ENCODE peak calls at places on chromosomes 11 and 22, in seven cellular contexts. One of them, this sample, is unnamed.

GRCh38 chr11:71452354-71453020 is 516 bp upstream of the NADSYN1 start:
- DNase-seq in GM12878: no peak
- DNase-seq in K562: no peak
- DNase-seq in HCT116: no peak
- DNase-seq in HepG2: peak
- DNase-seq in SK-N-SH: no peak
- DNase-seq in H1: no peak
- DNase-seq in this sample: peak

GRCh38 chr11:81915045-81915444 is 818.6 kb downstream of the FAM181B start:
- DNase-seq in GM12878: no peak
- DNase-seq in K562: no peak
- DNase-seq in HCT116: no peak
- DNase-seq in HepG2: peak
- DNase-seq in SK-N-SH: no peak
- DNase-seq in H1: no peak
- DNase-seq in this sample: no peak

GRCh38 chr22:42549329-42550060 is 4.3 kb upstream of the SERHL2 start:
- DNase-seq in GM12878: no peak
- DNase-seq in K562: no peak
- DNase-seq in HCT116: no peak
- DNase-seq in HepG2: no peak
- DNase-seq in SK-N-SH: no peak
- DNase-seq in H1: no peak
- DNase-seq in this sample: no peak

GRCh38 chr11:70467196-70468085 is 69.1 kb downstream of the CTTN start:
- DNase-seq in GM12878: peak
- DNase-seq in K562: peak
- DNase-seq in HCT116: peak
- DNase-seq in HepG2: peak
- DNase-seq in SK-N-SH: peak
- DNase-seq in H1: no peak
- DNase-seq in this sample: peak

GRCh38 chr11:69355346-69355940 is 61.5 kb downstream of the MYEOV start:
- DNase-seq in GM12878: no peak
- DNase-seq in K562: no peak
- DNase-seq in HCT116: no peak
- DNase-seq in HepG2: no peak
- DNase-seq in SK-N-SH: no peak
- DNase-seq in H1: no peak
- DNase-seq in this sample: no peak

GRCh38 chr11:121105851-121106250 is 4.8 kb downstream of the TECTA start:
- DNase-seq in GM12878: no peak
- DNase-seq in K562: no peak
- DNase-seq in HCT116: no peak
- DNase-seq in HepG2: no peak
- DNase-seq in SK-N-SH: no peak
- DNase-seq in H1: no peak
- DNase-seq in this sample: no peak

GRCh38 chr11:118609380-118610219 is 2.2 kb downstream of the PHLDB1 start:
- DNase-seq in GM12878: no peak
- DNase-seq in K562: no peak
- DNase-seq in HCT116: no peak
- DNase-seq in HepG2: no peak
- DNase-seq in SK-N-SH: no peak
- DNase-seq in H1: no peak
- DNase-seq in this sample: no peak

GRCh38 chr11:130000552-130001176 is 2.0 kb downstream of the PRDM10 start:
- DNase-seq in GM12878: no peak
- DNase-seq in K562: no peak
- DNase-seq in HCT116: no peak
- DNase-seq in HepG2: peak
- DNase-seq in SK-N-SH: no peak
- DNase-seq in H1: no peak
- DNase-seq in this sample: peak

GRCh38 chr11:118935381-118935780 is 9.7 kb upstream of the BCL9L start:
- DNase-seq in GM12878: no peak
- DNase-seq in K562: no peak
- DNase-seq in HCT116: no peak
- DNase-seq in HepG2: no peak
- DNase-seq in SK-N-SH: no peak
- DNase-seq in H1: no peak
- DNase-seq in this sample: no peak

GRCh38 chr11:19992998-19993397 is 167.3 kb downstream of the DBX1 start:
- DNase-seq in GM12878: no peak
- DNase-seq in K562: no peak
- DNase-seq in HCT116: no peak
- DNase-seq in HepG2: no peak
- DNase-seq in SK-N-SH: no peak
- DNase-seq in H1: no peak
- DNase-seq in this sample: no peak

GRCh38 chr22:43133401-43133800 is 9.8 kb downstream of the MCAT start:
- DNase-seq in GM12878: no peak
- DNase-seq in K562: no peak
- DNase-seq in HCT116: no peak
- DNase-seq in HepG2: no peak
- DNase-seq in SK-N-SH: no peak
- DNase-seq in H1: no peak
- DNase-seq in this sample: no peak

GRCh38 chr11:60625262-60625661 is 74.2 kb upstream of the MS4A8 start:
- DNase-seq in GM12878: no peak
- DNase-seq in K562: no peak
- DNase-seq in HCT116: peak
- DNase-seq in HepG2: peak
- DNase-seq in SK-N-SH: peak
- DNase-seq in H1: peak
- DNase-seq in this sample: peak

GRCh38 chr22:23183107-23183698 is 2.9 kb downstream of the BCR start:
- DNase-seq in GM12878: no peak
- DNase-seq in K562: peak
- DNase-seq in HCT116: no peak
- DNase-seq in HepG2: peak
- DNase-seq in SK-N-SH: peak
- DNase-seq in H1: peak
- DNase-seq in this sample: peak

GRCh38 chr11:73344191-73344607 is 32.0 kb upstream of the RELT start:
- DNase-seq in GM12878: no peak
- DNase-seq in K562: no peak
- DNase-seq in HCT116: no peak
- DNase-seq in HepG2: no peak
- DNase-seq in SK-N-SH: peak
- DNase-seq in H1: no peak
- DNase-seq in this sample: no peak

GRCh38 chr22:30863161-30863833 is 105.3 kb downstream of the MORC2 start:
- DNase-seq in GM12878: no peak
- DNase-seq in K562: peak
- DNase-seq in HCT116: no peak
- DNase-seq in HepG2: peak
- DNase-seq in SK-N-SH: peak
- DNase-seq in H1: no peak
- DNase-seq in this sample: no peak

GRCh38 chr11:28666632-28667031 is 558.4 kb downstream of the METTL15 start:
- DNase-seq in GM12878: no peak
- DNase-seq in K562: no peak
- DNase-seq in HCT116: no peak
- DNase-seq in HepG2: no peak
- DNase-seq in SK-N-SH: no peak
- DNase-seq in H1: no peak
- DNase-seq in this sample: no peak

GRCh38 chr22:30046716-30047363 is 33.4 kb upstream of the HORMAD2 start:
- DNase-seq in GM12878: no peak
- DNase-seq in K562: no peak
- DNase-seq in HCT116: no peak
- DNase-seq in HepG2: no peak
- DNase-seq in SK-N-SH: no peak
- DNase-seq in H1: no peak
- DNase-seq in this sample: no peak

GRCh38 chr22:44456661-44457412 is 41.2 kb downstream of the RTL6 start:
- DNase-seq in GM12878: no peak
- DNase-seq in K562: no peak
- DNase-seq in HCT116: no peak
- DNase-seq in HepG2: no peak
- DNase-seq in SK-N-SH: no peak
- DNase-seq in H1: no peak
- DNase-seq in this sample: no peak

GRCh38 chr11:119376197-119376847 is 5.2 kb downstream of the USP2 start:
- DNase-seq in GM12878: no peak
- DNase-seq in K562: no peak
- DNase-seq in HCT116: no peak
- DNase-seq in HepG2: peak
- DNase-seq in SK-N-SH: peak
- DNase-seq in H1: no peak
- DNase-seq in this sample: no peak

GRCh38 chr11:93842461-93842860 is 8.0 kb downstream of the VSTM5 start:
- DNase-seq in GM12878: no peak
- DNase-seq in K562: peak
- DNase-seq in HCT116: peak
- DNase-seq in HepG2: no peak
- DNase-seq in SK-N-SH: no peak
- DNase-seq in H1: no peak
- DNase-seq in this sample: no peak

GRCh38 chr11:123590296-123590912 is 64.0 kb downstream of the SCN3B start:
- DNase-seq in GM12878: no peak
- DNase-seq in K562: no peak
- DNase-seq in HCT116: peak
- DNase-seq in HepG2: peak
- DNase-seq in SK-N-SH: no peak
- DNase-seq in H1: no peak
- DNase-seq in this sample: no peak

GRCh38 chr11:7941608-7942007 is at the start of gene OR10A3:
- DNase-seq in GM12878: no peak
- DNase-seq in K562: no peak
- DNase-seq in HCT116: no peak
- DNase-seq in HepG2: no peak
- DNase-seq in SK-N-SH: no peak
- DNase-seq in H1: no peak
- DNase-seq in this sample: no peak
- TF ChIP-seq JUND in GM12878: no peak
- TF ChIP-seq JUND in K562: no peak
- TF ChIP-seq JUND in HCT116: no peak
- TF ChIP-seq JUND in HepG2: no peak
- TF ChIP-seq JUND in SK-N-SH: no peak
- TF ChIP-seq JUND in H1: no peak
- TF ChIP-seq JUND in this sample: no peak

DNA sequence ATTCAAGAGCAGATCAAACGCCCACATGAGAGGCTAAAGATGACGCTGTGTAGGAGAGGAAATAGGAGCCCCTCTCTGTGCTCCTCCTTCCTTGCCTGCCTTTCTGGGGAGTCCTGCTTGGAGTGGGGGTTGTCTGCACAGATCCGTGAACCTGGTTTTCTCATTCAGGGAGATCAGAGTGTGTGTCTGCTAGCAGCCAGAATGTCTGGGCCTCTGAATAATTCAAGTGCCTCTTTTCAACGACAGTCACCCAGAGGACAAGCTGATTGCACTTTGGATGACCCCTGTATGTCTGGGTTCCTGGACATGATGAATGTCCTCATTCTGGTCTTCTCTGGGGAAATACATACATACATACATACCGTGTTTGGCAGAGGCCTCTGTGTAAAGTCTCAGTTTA is 592.5 kb upstream of the B3GAT1 start:
- DNase-seq in GM12878: no peak
- DNase-seq in K562: no peak
- DNase-seq in HCT116: no peak
- DNase-seq in HepG2: no peak
- DNase-seq in SK-N-SH: peak
- DNase-seq in H1: no peak
- DNase-seq in this sample: no peak
- TF ChIP-seq JUND in GM12878: no peak
- TF ChIP-seq JUND in K562: no peak
- TF ChIP-seq JUND in HCT116: no peak
- TF ChIP-seq JUND in HepG2: no peak
- TF ChIP-seq JUND in SK-N-SH: no peak
- TF ChIP-seq JUND in H1: no peak
- TF ChIP-seq JUND in this sample: no peak

DNA sequence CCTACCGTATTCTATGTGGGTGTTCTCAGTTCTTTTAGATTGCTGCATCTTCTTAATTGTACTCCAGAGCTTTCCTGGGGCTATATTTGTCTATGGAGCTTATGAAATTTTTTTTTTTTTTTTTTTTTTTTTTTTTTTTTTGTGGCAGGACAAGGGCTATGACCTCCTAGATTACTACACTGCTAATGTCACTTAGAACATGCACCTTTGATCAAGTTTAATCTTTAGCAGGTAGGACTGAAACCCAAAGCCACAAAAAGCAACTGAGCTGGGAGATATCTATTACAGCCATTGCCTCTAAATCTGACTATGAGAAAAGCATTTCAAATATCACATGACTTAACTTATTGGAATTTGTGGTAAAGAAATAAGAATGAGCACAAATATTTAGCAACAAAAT is 21.7 kb upstream of the ABTB2 start:
- DNase-seq in GM12878: no peak
- DNase-seq in K562: no peak
- DNase-seq in HCT116: no peak
- DNase-seq in HepG2: no peak
- DNase-seq in SK-N-SH: no peak
- DNase-seq in H1: no peak
- DNase-seq in this sample: no peak
- TF ChIP-seq JUND in GM12878: no peak
- TF ChIP-seq JUND in K562: no peak
- TF ChIP-seq JUND in HCT116: no peak
- TF ChIP-seq JUND in HepG2: no peak
- TF ChIP-seq JUND in SK-N-SH: no peak
- TF ChIP-seq JUND in H1: no peak
- TF ChIP-seq JUND in this sample: no peak

GRCh38 chr11:103326070-103326794 is 217.0 kb downstream of the DYNC2H1 start:
- DNase-seq in GM12878: peak
- DNase-seq in K562: peak
- DNase-seq in HCT116: peak
- DNase-seq in HepG2: peak
- DNase-seq in SK-N-SH: peak
- DNase-seq in H1: peak
- DNase-seq in this sample: peak

GRCh38 chr11:103327721-103328120 is 218.5 kb downstream of the DYNC2H1 start:
- DNase-seq in GM12878: no peak
- DNase-seq in K562: no peak
- DNase-seq in HCT116: no peak
- DNase-seq in HepG2: no peak
- DNase-seq in SK-N-SH: no peak
- DNase-seq in H1: no peak
- DNase-seq in this sample: no peak

GRCh38 chr11:103325686-103326069 is 216.5 kb downstream of the DYNC2H1 start:
- DNase-seq in GM12878: no peak
- DNase-seq in K562: no peak
- DNase-seq in HCT116: no peak
- DNase-seq in HepG2: no peak
- DNase-seq in SK-N-SH: no peak
- DNase-seq in H1: no peak
- DNase-seq in this sample: no peak

GRCh38 chr11:103317118-103317517 is 207.9 kb downstream of the DYNC2H1 start:
- DNase-seq in GM12878: no peak
- DNase-seq in K562: no peak
- DNase-seq in HCT116: no peak
- DNase-seq in HepG2: no peak
- DNase-seq in SK-N-SH: no peak
- DNase-seq in H1: no peak
- DNase-seq in this sample: no peak

DNA sequence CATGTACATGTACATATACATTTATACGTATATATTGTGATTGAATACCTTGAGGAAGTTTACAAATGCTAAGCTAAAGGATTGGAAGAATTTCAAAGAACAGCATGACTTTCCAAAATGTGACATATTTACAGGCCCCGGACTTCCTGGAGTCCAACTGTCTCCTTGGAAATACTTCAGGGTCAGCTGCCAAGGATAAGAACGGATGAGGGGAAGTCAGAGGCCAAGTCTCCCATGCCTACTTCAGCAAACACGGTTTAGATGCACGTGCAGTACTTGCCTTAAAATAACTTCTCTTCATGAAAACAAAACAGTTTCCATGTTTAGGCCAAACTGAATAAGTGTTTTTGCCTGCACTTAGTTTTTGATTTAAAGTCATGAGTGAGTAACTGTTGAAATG is 213.6 kb downstream of the DYNC2H1 start:
- DNase-seq in GM12878: no peak
- DNase-seq in K562: no peak
- DNase-seq in HCT116: no peak
- DNase-seq in HepG2: no peak
- DNase-seq in SK-N-SH: no peak
- DNase-seq in H1: no peak
- DNase-seq in this sample: no peak
- TF ChIP-seq JUND in GM12878: no peak
- TF ChIP-seq JUND in K562: no peak
- TF ChIP-seq JUND in HCT116: no peak
- TF ChIP-seq JUND in HepG2: no peak
- TF ChIP-seq JUND in SK-N-SH: no peak
- TF ChIP-seq JUND in H1: no peak
- TF ChIP-seq JUND in this sample: no peak

This sample was measured in T47D.